ENCODE peak calls at places on chromosomes 1 and 21, in five cellular contexts. Y is OCI-LY7, H is RWPE1, D is DND-41, S is lower lobe of right lung. V is an unnamed sample.
A peak's percentile ranks its signal among the peaks of the same experiment; 100 is the strongest.

GRCh38 chr1:7007902-7008301 is 222.6 kb downstream of the CAMTA1 start:
- DNase-seq in Y (no peak), H (no peak), D (no peak), S (no peak), V (no peak)

GRCh38 chr1:154993572-154994268 is at the start of gene LENEP:
- DNase-seq in Y (no peak), H (no peak), D (no peak), S (peak; percentile 25), V (no peak)

GRCh38 chr1:29805122-29805895 is 569.0 kb downstream of the PTPRU start:
- DNase-seq in Y (no peak), H (no peak), D (no peak), S (no peak), V (no peak)

GRCh38 chr1:19484793-19485361 is 462 bp downstream of the CAPZB start:
- DNase-seq in Y (no peak), H (peak; percentile 41), D (no peak), S (peak; percentile 53), V (no peak)

GRCh38 chr1:38489844-38490270 is 369.7 kb downstream of the RRAGC start:
- DNase-seq in Y (peak; percentile 82), H (peak; percentile 37), D (peak; percentile 37), S (no peak), V (no peak)

GRCh38 chr1:230108580-230108979 is 41.5 kb downstream of the GALNT2 start:
- DNase-seq in Y (no peak), H (no peak), D (no peak), S (no peak), V (no peak)

GRCh38 chr1:154272217-154272998 is at the start of gene HAX1:
- DNase-seq in Y (peak; percentile 98), H (peak; percentile 96), D (peak; percentile 96), S (peak; percentile 96), V (peak; percentile 90)

GRCh38 chr1:19388980-19389379 is 76.9 kb downstream of the SLC66A1 start:
- DNase-seq in Y (no peak), H (no peak), D (no peak), S (no peak), V (no peak)

GRCh38 chr1:39973503-39974135 is 18.7 kb downstream of the MFSD2A start:
- DNase-seq in Y (peak; percentile 77), H (peak; percentile 71), D (peak; percentile 66), S (peak; percentile 85), V (peak; percentile 40)

GRCh38 chr1:19811206-19811851 is 3.8 kb downstream of the RNF186 start:
- DNase-seq in Y (peak; percentile 42), H (no peak), D (peak; percentile 18), S (peak; percentile 59), V (no peak)

GRCh38 chr1:209565759-209566678 is 17.5 kb upstream of the CAMK1G start:
- DNase-seq in Y (peak; percentile 70), H (peak; percentile 60), D (peak; percentile 74), S (peak; percentile 76), V (peak; percentile 58)

GRCh38 chr21:42187976-42188653 is 30.8 kb upstream of the ABCG1 start:
- DNase-seq in Y (peak; percentile 96), H (no peak), D (peak; percentile 93), S (peak; percentile 71), V (peak; percentile 38)

GRCh38 chr1:229094476-229095311 is 176.2 kb upstream of the RAB4A start:
- DNase-seq in Y (no peak), H (peak; percentile 41), D (no peak), S (no peak), V (no peak)

GRCh38 chr21:45970674-45971486 is 10.7 kb upstream of the COL6A1 start:
- DNase-seq in Y (peak; percentile 10), H (peak; percentile 41), D (peak; percentile 60), S (no peak), V (no peak)

GRCh38 chr21:42164064-42164789 is 54.7 kb upstream of the ABCG1 start:
- DNase-seq in Y (peak; percentile 87), H (peak; percentile 49), D (peak; percentile 52), S (peak; percentile 78), V (peak; percentile 42)

GRCh38 chr1:181099152-181100014 is 10.9 kb downstream of the IER5 start:
- DNase-seq in Y (no peak), H (peak; percentile 90), D (peak; percentile 75), S (no peak), V (no peak)

DNA sequence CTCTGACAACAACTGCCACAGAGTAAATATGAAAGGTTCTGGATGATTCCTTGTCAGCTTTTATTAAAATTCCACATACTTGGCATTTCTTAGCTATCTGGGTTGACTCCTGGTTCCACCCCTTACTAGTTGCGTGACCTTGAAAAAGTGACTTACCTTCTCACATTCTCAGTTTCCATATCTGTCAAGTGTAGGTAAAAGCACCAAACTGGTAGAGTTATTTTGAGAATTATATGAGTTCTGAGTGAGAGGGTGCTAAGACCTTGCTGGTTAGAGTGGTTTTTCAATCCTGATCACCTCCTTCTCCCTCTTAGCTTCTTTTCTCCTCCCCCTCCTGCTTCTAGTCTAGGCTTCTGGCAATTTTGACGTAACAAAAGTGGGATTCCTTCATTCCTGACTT is 83.4 kb upstream of the ABCD3 start:
- DNase-seq in Y (no peak), H (no peak), D (no peak), S (no peak), V (no peak)
- H3K27ac ChIP-seq in Y (no peak overlapping the region), H (no peak overlapping the region), D (no peak overlapping the region), S (peak overlapping the region; percentile 66), V (peak overlapping the region; percentile 64)

GRCh38 chr1:58159424-58159810 is 387.1 kb downstream of the OMA1 start:
- DNase-seq in Y (no peak), H (no peak), D (no peak), S (no peak), V (no peak)

GRCh38 chr1:58158465-58159423 is 387.8 kb downstream of the OMA1 start:
- DNase-seq in Y (no peak), H (no peak), D (no peak), S (no peak), V (no peak)

GRCh38 chr1:58165073-58165472 is 381.5 kb downstream of the OMA1 start:
- DNase-seq in Y (no peak), H (no peak), D (no peak), S (no peak), V (no peak)

GRCh38 chr1:58166417-58166816 is 380.1 kb downstream of the OMA1 start:
- DNase-seq in Y (no peak), H (no peak), D (no peak), S (no peak), V (no peak)

DNA sequence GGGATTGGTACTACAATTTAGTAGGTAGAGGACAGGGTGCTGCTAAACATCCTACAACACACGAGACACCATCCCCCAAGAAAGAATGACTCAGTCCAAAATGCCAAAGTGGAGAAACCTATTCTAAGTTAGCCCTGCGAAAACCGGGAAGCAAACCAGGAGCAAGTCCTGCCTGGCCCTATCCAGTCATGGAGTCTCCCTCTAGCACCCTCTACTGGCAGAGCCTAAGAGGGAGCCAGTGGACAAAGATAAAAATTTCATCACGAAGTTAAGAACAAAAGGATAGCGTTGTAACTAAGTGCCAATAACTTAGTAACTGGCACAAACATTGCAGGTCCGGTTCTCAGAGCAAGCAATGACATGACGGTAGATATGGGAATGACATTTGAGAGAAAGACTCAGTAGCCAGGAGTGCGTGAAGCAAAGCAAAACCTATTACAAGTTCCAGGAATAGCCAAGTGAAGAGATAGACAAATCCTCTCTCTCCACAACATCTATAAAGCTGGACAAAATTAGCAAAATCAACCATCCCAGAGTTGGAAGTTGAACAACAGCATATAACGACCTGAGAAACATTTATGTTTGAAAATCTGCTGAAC is 383.5 kb downstream of the OMA1 start:
- DNase-seq in Y (peak; percentile 22), H (peak; percentile 28), D (peak; percentile 25), S (no peak), V (peak; percentile 32)
- H3K27ac ChIP-seq in Y (no peak overlapping the region), H (no peak overlapping the region), D (no peak overlapping the region), S (no peak overlapping the region), V (no peak overlapping the region)

GRCh38 chr1:10640079-10640578 is 156.3 kb downstream of the CASZ1 start:
- DNase-seq in Y (no peak), H (no peak), D (no peak), S (no peak), V (no peak)

GRCh38 chr1:10637833-10638558 is 158.4 kb downstream of the CASZ1 start:
- DNase-seq in Y (no peak), H (no peak), D (no peak), S (no peak), V (no peak)

GRCh38 chr1:10639301-10640078 is 157.0 kb downstream of the CASZ1 start:
- DNase-seq in Y (no peak), H (no peak), D (no peak), S (no peak), V (no peak)

GRCh38 chr1:10637400-10637799 is 159.0 kb downstream of the CASZ1 start:
- DNase-seq in Y (no peak), H (no peak), D (no peak), S (no peak), V (no peak)

GRCh38 chr1:10638559-10639300 is 157.7 kb downstream of the CASZ1 start:
- DNase-seq in Y (no peak), H (no peak), D (no peak), S (no peak), V (no peak)
- H3K27ac ChIP-seq in Y (no peak overlapping the region), H (peak overlapping the region; percentile 83), D (no peak overlapping the region), S (no peak overlapping the region), V (peak overlapping the region; percentile 53)

GRCh38 chr1:234218078-234218477 is 155.2 kb upstream of the COA6 start:
- DNase-seq in Y (no peak), H (no peak), D (no peak), S (no peak), V (no peak)
- H3K27ac ChIP-seq in Y (no peak overlapping the region), H (no peak overlapping the region), D (peak overlapping the region; percentile 60), S (no peak overlapping the region), V (no peak overlapping the region)

DNA sequence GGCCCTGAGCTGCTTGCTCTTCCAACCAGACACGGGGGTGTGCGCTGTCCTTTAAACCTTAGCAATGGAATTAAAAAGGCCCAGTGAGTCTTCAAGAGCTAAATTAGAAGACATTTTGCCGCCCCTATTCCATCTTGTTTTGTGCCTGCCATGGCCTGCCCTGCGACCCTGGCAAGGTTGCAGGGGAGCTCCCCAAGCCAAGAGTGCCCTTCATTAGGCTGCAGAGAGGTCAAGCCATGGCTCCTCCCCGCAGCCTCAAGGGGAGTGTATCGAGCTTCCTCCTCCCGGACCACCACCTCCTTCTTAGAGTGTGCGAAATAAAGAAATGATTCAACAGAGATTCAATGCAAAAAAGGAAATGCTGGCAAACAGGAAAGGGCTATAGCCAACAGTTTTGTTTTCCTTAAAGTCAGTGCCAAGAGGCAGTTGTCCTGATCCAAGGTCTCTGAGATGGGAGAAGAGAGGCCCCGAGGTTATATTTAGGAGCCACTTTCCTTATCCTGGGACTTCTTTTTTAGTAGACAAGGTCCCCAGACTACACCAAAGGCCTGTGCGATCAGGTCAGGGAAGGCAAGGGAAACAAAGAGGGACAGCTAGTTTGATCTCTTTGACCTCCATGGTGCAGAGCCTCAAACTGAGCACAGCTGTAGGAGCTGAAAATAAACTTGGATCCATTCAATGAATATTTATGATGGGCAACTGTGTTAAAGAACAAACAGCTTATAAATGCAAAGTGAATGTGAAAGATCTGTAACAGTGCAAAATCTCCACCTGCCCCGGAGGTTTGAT is 256.4 kb downstream of the DYRK1A start:
- DNase-seq in Y (no peak), H (no peak), D (no peak), S (no peak), V (no peak)
- H3K27ac ChIP-seq in Y (no peak overlapping the region), H (no peak overlapping the region), D (no peak overlapping the region), S (no peak overlapping the region), V (no peak overlapping the region)

DNA sequence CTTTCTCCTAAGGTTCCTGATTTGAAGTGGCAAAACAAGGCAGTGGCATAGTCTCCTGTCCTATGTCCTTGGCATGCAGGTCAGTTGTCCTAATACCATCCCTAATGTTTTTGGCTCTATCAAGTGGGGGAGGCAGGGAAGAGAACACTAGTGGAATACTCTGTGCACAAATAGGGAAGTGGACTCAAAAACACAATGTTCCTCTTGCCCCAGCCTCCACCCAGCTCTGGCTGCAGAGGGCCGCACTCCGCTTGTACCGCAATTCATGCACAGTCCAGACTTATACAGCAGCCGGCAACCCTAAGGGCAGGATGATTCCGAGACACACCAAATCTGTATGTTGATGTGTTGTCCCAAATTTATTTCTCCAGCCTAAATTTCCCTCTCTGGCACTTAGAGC is 14.5 kb downstream of the PLEKHO1 start:
- DNase-seq in Y (no peak), H (no peak), D (no peak), S (peak; percentile 67), V (no peak)
- H3K27ac ChIP-seq in Y (peak overlapping the region; percentile 99), H (no peak overlapping the region), D (no peak overlapping the region), S (peak overlapping the region; percentile 80), V (peak overlapping the region; percentile 85)

V was measured in gastrocnemius medialis.